ENCODE peak calls at places on chromosomes 6 and 20, in seven cellular contexts. Q is kidney epithelial cell, S is heart right ventricle, U is HCT116, P is cardiac fibroblast, N is ascending aorta, B is lower leg skin. J is an unnamed sample.

GRCh38 chr20:41701596-41702350 is 83.6 kb upstream of the CHD6 start:
- DNase-seq in Q (no peak), S (no peak), U (no peak), P (no peak), N (no peak), B (no peak), J (no peak)

GRCh38 chr20:63103402-63104311 is 96.9 kb upstream of the BHLHE23 start:
- DNase-seq in Q (no peak), S (peak), U (no peak), P (peak), N (no peak), B (no peak), J (no peak)

GRCh38 chr6:150880336-150880735 is 14.8 kb downstream of the MTHFD1L start:
- DNase-seq in Q (no peak), S (no peak), U (no peak), P (no peak), N (peak), B (no peak), J (no peak)

GRCh38 chr20:8361008-8361652 is 229.1 kb downstream of the PLCB1 start:
- DNase-seq in Q (peak), S (no peak), U (no peak), P (peak), N (no peak), B (no peak), J (peak)

GRCh38 chr6:16276991-16277981 is 38.9 kb downstream of the GMPR start:
- DNase-seq in Q (peak), S (peak), U (peak), P (peak), N (peak), B (peak), J (peak)

GRCh38 chr6:66935612-66936011 is 1228.6 kb upstream of the EYS start:
- DNase-seq in Q (no peak), S (no peak), U (no peak), P (no peak), N (no peak), B (no peak), J (no peak)

GRCh38 chr20:18388860-18389259 is 78.0 kb downstream of the DZANK1 start:
- DNase-seq in Q (no peak), S (no peak), U (peak), P (peak), N (no peak), B (no peak), J (peak)

GRCh38 chr20:49811825-49812462 is 684 bp upstream of the SLC9A8 start:
- DNase-seq in Q (peak), S (no peak), U (no peak), P (peak), N (no peak), B (no peak), J (peak)

GRCh38 chr6:154440022-154440421 is 70.5 kb downstream of the CNKSR3 start:
- DNase-seq in Q (no peak), S (no peak), U (no peak), P (no peak), N (no peak), B (no peak), J (no peak)

GRCh38 chr6:165468836-165469235 is 159.4 kb upstream of the C6orf118 start:
- DNase-seq in Q (no peak), S (no peak), U (no peak), P (peak), N (no peak), B (no peak), J (no peak)

GRCh38 chr6:112485813-112486212 is 138.7 kb downstream of the RFPL4B start:
- DNase-seq in Q (no peak), S (no peak), U (no peak), P (peak), N (no peak), B (no peak), J (peak)

GRCh38 chr20:40144581-40144980 is 544.5 kb downstream of the MAFB start:
- DNase-seq in Q (no peak), S (no peak), U (no peak), P (no peak), N (no peak), B (no peak), J (no peak)

GRCh38 chr6:42702200-42702599 is 20.2 kb downstream of the PRPH2 start:
- DNase-seq in Q (peak), S (no peak), U (peak), P (peak), N (no peak), B (no peak), J (peak)

GRCh38 chr20:53187402-53187801 is 215.2 kb downstream of the TSHZ2 start:
- DNase-seq in Q (no peak), S (no peak), U (no peak), P (no peak), N (no peak), B (no peak), J (no peak)

GRCh38 chr6:156686429-156686939 is 90.7 kb upstream of the ARID1B start:
- DNase-seq in Q (no peak), S (peak), U (no peak), P (peak), N (no peak), B (no peak), J (peak)

GRCh38 chr6:70717038-70717801 is 49.5 kb downstream of the SMAP1 start:
- DNase-seq in Q (no peak), S (no peak), U (no peak), P (no peak), N (no peak), B (no peak), J (no peak)

GRCh38 chr6:16498957-16499356 is 260.6 kb downstream of the GMPR start:
- DNase-seq in Q (no peak), S (no peak), U (no peak), P (no peak), N (no peak), B (no peak), J (no peak)

GRCh38 chr6:100463685-100464161 is 998 bp downstream of the SIM1 start:
- DNase-seq in Q (no peak), S (no peak), U (no peak), P (no peak), N (no peak), B (no peak), J (no peak)

GRCh38 chr20:18138266-18138582 is 561 bp downstream of the KAT14 start:
- DNase-seq in Q (no peak), S (no peak), U (no peak), P (no peak), N (no peak), B (no peak), J (no peak)

GRCh38 chr20:63077705-63078104 is 70.9 kb upstream of the BHLHE23 start:
- DNase-seq in Q (no peak), S (no peak), U (no peak), P (no peak), N (no peak), B (no peak), J (no peak)

GRCh38 chr20:19974621-19975435 is 42.3 kb upstream of the NAA20 start:
- DNase-seq in Q (peak), S (peak), U (no peak), P (peak), N (peak), B (peak), J (peak)

GRCh38 chr6:79466222-79466834 is 70.9 kb downstream of the LCA5 start:
- DNase-seq in Q (no peak), S (no peak), U (peak), P (peak), N (no peak), B (no peak), J (peak)

GRCh38 chr6:146040360-146040759 is 11.5 kb downstream of the GRM1 start:
- DNase-seq in Q (no peak), S (no peak), U (no peak), P (no peak), N (no peak), B (no peak), J (no peak)

DNA sequence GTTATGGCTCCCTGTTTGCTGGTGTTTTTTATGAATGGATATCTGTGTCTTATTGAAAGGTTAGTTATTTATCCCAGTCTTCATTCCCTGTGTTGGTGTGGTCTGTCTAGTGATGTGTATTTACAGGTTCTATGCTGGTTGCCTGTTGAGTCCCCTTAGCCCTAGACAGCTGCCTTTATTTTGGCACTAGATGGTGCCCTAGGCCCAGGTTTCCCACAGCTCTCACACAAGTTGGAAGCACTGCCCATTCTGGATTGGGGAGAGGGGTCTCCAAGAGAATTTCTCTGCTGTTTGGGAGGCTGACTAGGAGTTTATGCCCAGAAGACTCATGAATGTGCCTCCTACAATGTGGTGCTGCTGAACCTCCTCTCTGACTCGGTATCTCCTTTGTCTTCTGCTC is 12.4 kb downstream of the GRM1 start:
- DNase-seq in Q (no peak), S (no peak), U (peak), P (peak), N (no peak), B (no peak), J (no peak)
- TF ChIP-seq CTCF in Q (peak), S (no peak), U (peak), P (peak), N (no peak), B (no peak), J (peak)

GRCh38 chr20:46148313-46149213 is 30.4 kb downstream of the CD40 start:
- DNase-seq in Q (no peak), S (no peak), U (no peak), P (no peak), N (no peak), B (no peak), J (no peak)

GRCh38 chr20:46151936-46152335 is 33.8 kb downstream of the CD40 start:
- DNase-seq in Q (no peak), S (no peak), U (no peak), P (no peak), N (no peak), B (no peak), J (no peak)

GRCh38 chr20:46152824-46153586 is 34.9 kb downstream of the CD40 start:
- DNase-seq in Q (no peak), S (no peak), U (no peak), P (no peak), N (no peak), B (no peak), J (no peak)

GRCh38 chr20:46154796-46155195 is 36.7 kb downstream of the CD40 start:
- DNase-seq in Q (no peak), S (no peak), U (no peak), P (no peak), N (no peak), B (no peak), J (no peak)

GRCh38 chr20:46150982-46151381 is 32.9 kb downstream of the CD40 start:
- DNase-seq in Q (no peak), S (no peak), U (no peak), P (no peak), N (no peak), B (no peak), J (no peak)
- H3K4me3 ChIP-seq in Q (no peak), S (no peak), U (no peak), P (no peak), N (no peak), B (no peak), J (no peak)

DNA sequence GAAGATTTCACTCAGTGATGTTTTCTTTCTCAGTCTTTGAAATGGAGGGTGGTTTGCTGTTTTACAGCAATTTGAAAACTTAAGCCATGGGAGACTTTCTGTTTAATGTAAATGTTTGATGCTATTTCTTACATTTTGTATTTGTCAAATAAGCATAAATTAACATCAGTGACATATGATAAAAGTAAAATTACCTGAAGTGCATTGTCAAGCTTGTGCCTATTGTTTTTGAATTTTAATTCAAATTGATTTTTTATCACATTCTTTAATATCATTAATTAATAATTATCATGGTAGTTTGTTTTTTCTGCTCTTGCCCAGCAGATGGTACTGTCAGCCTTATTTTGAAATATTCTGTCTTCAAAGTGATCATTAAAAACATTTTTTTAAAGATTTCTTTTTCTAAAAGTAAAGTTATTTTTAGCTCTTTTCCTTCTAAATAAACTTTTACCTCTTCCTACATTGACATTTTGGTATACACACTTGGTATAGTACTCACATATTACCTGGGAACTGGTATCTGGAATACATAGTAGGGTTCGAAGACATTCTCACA is 29.1 kb downstream of the L3MBTL3 start:
- DNase-seq in Q (no peak), S (no peak), U (no peak), P (no peak), N (no peak), B (no peak), J (peak)
- TF ChIP-seq CTCF in Q (no peak), S (no peak), U (peak), P (no peak), N (no peak), B (no peak), J (no peak)

GRCh38 chr6:134169881-134170486 is 117.6 kb upstream of the SLC2A12 start:
- DNase-seq in Q (no peak), S (no peak), U (no peak), P (peak), N (no peak), B (no peak), J (no peak)

GRCh38 chr6:134173007-134173690 is 120.7 kb upstream of the SLC2A12 start:
- DNase-seq in Q (no peak), S (no peak), U (no peak), P (peak), N (no peak), B (no peak), J (peak)

GRCh38 chr6:134170844-134171243 is 118.4 kb upstream of the SLC2A12 start:
- DNase-seq in Q (no peak), S (no peak), U (no peak), P (peak), N (no peak), B (no peak), J (peak)

GRCh38 chr6:134172020-134172766 is 119.8 kb upstream of the SLC2A12 start:
- DNase-seq in Q (no peak), S (no peak), U (no peak), P (no peak), N (no peak), B (no peak), J (no peak)

GRCh38 chr6:134171517-134171916 is 119.1 kb upstream of the SLC2A12 start:
- DNase-seq in Q (no peak), S (no peak), U (no peak), P (peak), N (no peak), B (no peak), J (no peak)
- H3K4me3 ChIP-seq in Q (peak), S (no peak), U (no peak), P (peak), N (no peak), B (peak), J (peak)

GRCh38 chr20:57574954-57575353 is 14.0 kb downstream of the PCK1 start:
- DNase-seq in Q (no peak), S (no peak), U (no peak), P (no peak), N (no peak), B (no peak), J (no peak)

GRCh38 chr20:57570898-57571297 is 10.0 kb downstream of the PCK1 start:
- DNase-seq in Q (no peak), S (no peak), U (no peak), P (no peak), N (no peak), B (no peak), J (no peak)

GRCh38 chr20:57573176-57573575 is 12.3 kb downstream of the PCK1 start:
- DNase-seq in Q (no peak), S (no peak), U (no peak), P (no peak), N (no peak), B (no peak), J (no peak)

GRCh38 chr20:57576002-57576401 is 15.1 kb downstream of the PCK1 start:
- DNase-seq in Q (no peak), S (no peak), U (no peak), P (no peak), N (no peak), B (no peak), J (no peak)

GRCh38 chr20:57573893-57574292 is 13.0 kb downstream of the PCK1 start:
- DNase-seq in Q (no peak), S (no peak), U (no peak), P (no peak), N (no peak), B (no peak), J (no peak)
- TF ChIP-seq CTCF in Q (peak), S (no peak), U (no peak), P (no peak), N (no peak), B (no peak), J (peak)

DNA sequence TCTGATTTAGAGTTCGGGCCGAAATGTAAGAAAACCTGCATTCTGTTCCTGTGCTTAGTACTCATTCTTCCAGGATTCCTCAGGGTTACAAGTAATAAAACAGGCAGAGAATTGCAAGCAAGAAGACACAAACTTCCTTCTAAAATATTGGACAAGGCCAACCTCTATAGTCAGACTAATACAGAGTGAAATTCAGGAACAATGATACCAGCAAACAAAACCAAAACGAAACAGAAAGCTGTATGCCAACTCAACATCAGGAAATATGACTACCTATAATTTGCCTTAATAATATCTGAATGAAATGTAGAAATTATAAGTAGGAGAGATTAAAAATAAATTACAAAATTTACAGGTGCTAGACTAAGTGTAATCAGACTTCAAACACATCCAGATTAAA is 238.8 kb downstream of the HIVEP2 start:
- DNase-seq in Q (no peak), S (no peak), U (no peak), P (no peak), N (no peak), B (no peak), J (no peak)
- H3K4me3 ChIP-seq in Q (no peak), S (no peak), U (no peak), P (no peak), N (no peak), B (no peak), J (no peak)

GRCh38 chr6:3732345-3733141 is 19.0 kb downstream of the PXDC1 start:
- DNase-seq in Q (no peak), S (peak), U (no peak), P (peak), N (peak), B (no peak), J (peak)
- TF ChIP-seq CTCF in Q (peak), S (peak), U (peak), P (peak), N (peak), B (no peak), J (peak)